ENCODE peak calls at places on chromosomes 16 and 17, in eight cellular contexts. V, K, J, A, M, O, B and X are unnamed samples.

GRCh38 chr17:80367510-80367909 is 47.5 kb upstream of the ENDOV start:
- DNase-seq in A (no peak), V (no peak), J (no peak), M (no peak), B (no peak), O (no peak), K (no peak), X (no peak)

GRCh38 chr17:29243792-29244191 is 2.9 kb upstream of the CRYBA1 start:
- DNase-seq in J (peak), O (peak), M (peak), B (no peak), V (no peak), A (no peak), K (no peak), X (no peak)

GRCh38 chr17:61399131-61400057 is at the start of gene TBX2:
- DNase-seq in J (no peak), M (peak), V (peak), O (no peak), A (peak), B (peak), K (peak), X (peak)

GRCh38 chr17:73580311-73580710 is 63.9 kb downstream of the SDK2 start:
- DNase-seq in J (no peak), K (no peak), A (no peak), V (no peak), M (no peak), O (no peak), B (no peak), X (no peak)

GRCh38 chr17:82020874-82021727 is 1.6 kb downstream of the CENPX start:
- DNase-seq in K (peak), O (peak), M (peak), V (no peak), J (peak), B (peak), A (peak), X (peak)

GRCh38 chr17:21127508-21128077 is 829 bp downstream of the DHRS7B start:
- DNase-seq in V (no peak), M (no peak), B (no peak), O (no peak), A (no peak), K (no peak), J (no peak), X (no peak)

GRCh38 chr16:12461971-12462370 is 341.7 kb downstream of the CPPED1 start:
- DNase-seq in J (no peak), B (no peak), K (no peak), V (no peak), A (no peak), M (no peak), O (no peak), X (no peak)

GRCh38 chr17:10171057-10171456 is 27.3 kb downstream of the GAS7 start:
- DNase-seq in M (no peak), K (no peak), V (no peak), B (no peak), O (no peak), J (no peak), A (no peak), X (no peak)

DNA sequence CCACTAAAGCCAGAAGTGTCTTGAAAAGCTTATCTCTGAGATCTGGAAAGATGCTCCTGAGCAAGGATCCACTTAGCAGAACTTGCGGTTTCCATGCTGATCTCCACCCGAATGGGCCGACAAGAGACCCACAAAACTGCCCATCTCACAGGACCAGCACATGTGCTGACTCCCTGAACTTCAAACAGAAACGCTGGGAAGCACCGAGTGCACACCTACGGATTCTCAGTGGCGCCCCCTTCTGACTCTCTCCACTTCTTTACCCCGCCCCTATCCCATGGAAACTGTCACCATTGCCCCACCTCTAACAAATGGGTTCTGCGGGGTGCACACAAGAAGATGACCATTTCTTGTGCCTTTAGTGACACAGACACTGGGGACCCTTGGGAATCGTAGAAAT is 21.4 kb downstream of the CDRT4 start:
- DNase-seq in O (no peak), M (no peak), A (no peak), B (no peak), V (no peak), K (no peak), J (no peak), X (no peak)
- TF ChIP-seq CTCF in O (no peak), M (no peak), A (no peak), B (no peak), V (no peak), K (peak), J (no peak), X (no peak)

DNA sequence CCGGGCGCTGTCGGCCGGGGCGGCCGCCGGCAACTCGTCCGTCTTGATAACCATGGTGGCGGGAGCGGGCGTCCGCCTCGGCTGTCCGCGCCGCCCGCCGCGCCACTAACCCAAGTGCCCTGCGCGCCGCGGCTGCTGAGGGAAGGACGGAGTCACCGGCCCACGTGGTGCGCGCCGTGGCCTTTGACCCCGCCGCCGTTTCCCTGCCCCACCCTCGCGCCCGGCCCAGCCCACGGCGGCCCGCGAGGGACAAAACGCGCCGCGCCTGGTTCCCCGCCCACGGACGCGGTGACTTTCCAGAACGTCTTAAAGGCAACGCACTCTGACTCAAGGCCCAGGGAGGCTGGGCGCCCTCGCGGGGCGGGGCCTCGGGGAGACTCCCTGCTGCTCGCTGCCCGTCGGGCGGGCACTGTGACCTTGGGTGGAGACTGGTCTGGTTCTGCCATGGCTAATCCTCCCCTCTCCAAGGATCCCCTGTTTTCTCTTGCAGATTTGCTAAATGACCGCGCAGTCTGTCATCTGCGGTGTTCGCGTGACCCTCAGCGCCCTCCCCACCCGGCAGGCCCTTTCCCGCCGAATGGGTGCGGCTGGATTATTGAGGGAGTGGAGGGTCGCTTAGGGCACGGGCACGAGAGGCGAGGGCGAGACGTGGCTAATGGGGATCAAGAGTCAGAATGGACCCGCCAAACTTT is at the start of gene CLUH:
- DNase-seq in J (peak), K (peak), V (peak), M (peak), B (peak), A (peak), O (peak), X (peak)
- TF ChIP-seq CTCF in J (no peak), K (no peak), V (no peak), M (no peak), B (no peak), A (no peak), O (no peak), X (no peak)

DNA sequence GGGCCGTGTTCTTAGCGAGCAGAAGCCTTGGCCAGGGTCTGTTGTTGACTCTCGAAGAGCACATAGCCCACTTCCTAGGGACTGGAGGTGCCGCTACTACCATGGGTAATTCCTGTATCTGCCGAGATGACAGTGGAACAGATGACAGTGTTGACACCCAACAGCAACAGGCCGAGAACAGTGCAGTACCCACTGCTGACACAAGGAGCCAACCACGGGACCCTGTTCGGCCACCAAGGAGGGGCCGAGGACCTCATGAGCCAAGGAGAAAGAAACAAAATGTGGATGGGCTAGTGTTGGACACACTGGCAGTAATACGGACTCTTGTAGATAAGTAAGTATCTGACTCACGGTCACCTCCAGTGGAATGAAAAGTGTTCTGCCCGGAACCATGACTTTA is 18.5 kb downstream of the RSPRY1 start:
- DNase-seq in O (no peak), M (no peak), K (no peak), V (no peak), B (no peak), J (no peak), A (no peak), X (no peak)
- TF ChIP-seq CTCF in O (peak), M (no peak), K (no peak), V (no peak), B (no peak), J (no peak), A (no peak), X (no peak)

GRCh38 chr16:22971346-22971924 is 157.5 kb downstream of the HS3ST2 start:
- DNase-seq in J (no peak), O (no peak), M (no peak), K (no peak), V (no peak), A (no peak), B (no peak), X (no peak)

GRCh38 chr16:22973451-22973991 is 159.6 kb downstream of the HS3ST2 start:
- DNase-seq in B (no peak), K (no peak), V (no peak), O (no peak), J (no peak), A (no peak), M (no peak), X (no peak)

GRCh38 chr16:22979038-22979437 is 165.1 kb downstream of the HS3ST2 start:
- DNase-seq in K (no peak), J (no peak), A (no peak), M (no peak), O (no peak), V (no peak), B (no peak), X (no peak)

GRCh38 chr16:22977294-22977697 is 163.3 kb downstream of the HS3ST2 start:
- DNase-seq in K (no peak), V (no peak), B (no peak), A (no peak), O (peak), J (no peak), M (no peak), X (no peak)
- TF ChIP-seq CTCF in K (peak), V (no peak), B (no peak), A (peak), O (peak), J (no peak), M (peak), X (peak)

GRCh38 chr16:20385844-20386832 is 18.4 kb downstream of the PDILT start:
- DNase-seq in O (peak), V (no peak), A (peak), M (peak), K (peak), J (peak), B (peak), X (peak)
- TF ChIP-seq CTCF in O (peak), V (peak), A (peak), M (peak), K (peak), J (peak), B (peak), X (peak)